ENCODE peak calls at places on chromosome 4, in seven cellular contexts. H, L, D, M, Q, Z and X are unnamed samples.

GRCh38 chr4:109908741-109909140 is 3.9 kb upstream of the EGF start:
- DNase-seq in Q (no peak), M (no peak), D (no peak), L (no peak), H (no peak), Z (no peak), X (no peak)

GRCh38 chr4:110854021-110854678 is 231.3 kb upstream of the PITX2 start:
- DNase-seq in Z (no peak), Q (no peak), L (no peak), H (no peak), M (no peak), D (no peak), X (no peak)

GRCh38 chr4:127001898-127002297 is 630.9 kb upstream of the INTU start:
- DNase-seq in H (no peak), D (no peak), Z (no peak), M (no peak), L (no peak), Q (no peak), X (no peak)

GRCh38 chr4:182743815-182744214 is 173.4 kb downstream of the DCTD start:
- DNase-seq in M (no peak), L (no peak), Q (no peak), H (no peak), Z (no peak), D (no peak), X (no peak)

GRCh38 chr4:36394352-36394903 is 113.0 kb downstream of the DTHD1 start:
- DNase-seq in H (no peak), L (no peak), M (no peak), Z (no peak), Q (no peak), D (peak; percentile 20), X (no peak)

GRCh38 chr4:55172694-55173287 is 47.4 kb upstream of the KDR start:
- DNase-seq in H (no peak), Q (no peak), M (no peak), L (no peak), Z (no peak), D (no peak), X (no peak)

GRCh38 chr4:3824521-3825270 is 58.5 kb downstream of the ADRA2C start:
- DNase-seq in D (no peak), M (no peak), L (no peak), Z (no peak), H (no peak), Q (no peak), X (no peak)

GRCh38 chr4:69546121-69546520 is 50.4 kb upstream of the UGT2B4 start:
- DNase-seq in Z (no peak), D (no peak), Q (no peak), M (no peak), H (no peak), L (no peak), X (no peak)

GRCh38 chr4:107862658-107863057 is 37.9 kb downstream of the SGMS2 start:
- DNase-seq in D (no peak), Z (no peak), H (no peak), L (no peak), Q (no peak), M (no peak), X (no peak)

GRCh38 chr4:148229798-148230197 is 212.4 kb downstream of the NR3C2 start:
- DNase-seq in Q (no peak), M (no peak), D (no peak), H (no peak), L (no peak), Z (no peak), X (no peak)

GRCh38 chr4:52904421-52904820 is 42.3 kb downstream of the RASL11B start:
- DNase-seq in H (no peak), Q (no peak), L (no peak), D (no peak), M (no peak), Z (no peak), X (no peak)

DNA sequence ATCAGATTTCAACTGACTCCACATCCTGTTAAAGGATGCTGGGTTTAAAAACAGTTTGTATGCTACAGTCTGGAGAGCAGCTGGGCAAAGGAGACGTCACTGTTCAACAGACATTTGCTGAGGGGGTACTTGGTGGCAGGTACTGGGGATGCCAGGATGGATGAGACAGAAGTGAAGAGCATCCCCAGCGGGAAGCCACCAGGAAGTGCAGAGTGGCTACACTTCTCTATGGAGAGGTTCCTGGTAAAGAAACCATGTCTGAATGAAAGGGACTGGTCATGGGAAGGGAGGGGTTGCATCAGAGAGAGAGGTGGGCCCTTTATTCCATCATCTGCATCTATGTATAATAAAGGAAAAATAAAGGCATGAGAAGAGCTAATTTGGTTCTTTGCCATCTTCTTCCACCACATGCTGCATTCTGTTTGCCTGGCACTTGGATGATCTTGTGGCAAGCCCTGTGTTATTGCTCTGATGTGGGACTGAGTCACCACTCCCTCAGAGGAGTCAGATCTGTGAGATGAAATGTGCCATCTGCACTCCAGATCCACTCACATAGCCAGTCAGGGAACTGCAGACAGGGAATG is 144.9 kb downstream of the SOWAHB start:
- DNase-seq in L (no peak), M (no peak), D (no peak), Q (no peak), Z (no peak), H (no peak), X (peak; percentile 90)
- TF ChIP-seq POLR2AphosphoS5 in L (no peak), M (no peak), D (no peak), Q (no peak), Z (no peak), H (no peak), X (peak; percentile 36)

GRCh38 chr4:30443289-30443688 is 276.9 kb upstream of the PCDH7 start:
- DNase-seq in D (no peak), Q (peak; percentile 39), H (no peak), L (no peak), M (no peak), Z (no peak), X (no peak)
- H3K9me3 ChIP-seq in D (no peaks in the 10 kb centered on the region), Q (no peaks in the 10 kb centered on the region), H (no peaks in the 10 kb centered on the region), L (no peaks in the 10 kb centered on the region), M (no peaks in the 10 kb centered on the region), Z (no peaks in the 10 kb centered on the region), X (no peaks in the 10 kb centered on the region)

GRCh38 chr4:2303121-2303685 is 41.3 kb upstream of the MXD4 start:
- DNase-seq in M (no peak), L (no peak), D (no peak), Z (peak; percentile 64), Q (no peak), H (no peak), X (peak; percentile 50)
- TF ChIP-seq CTCF in M (no peak), L (no peak), D (no peak), Z (no peak), Q (no peak), H (no peak), X (no peak)

DNA sequence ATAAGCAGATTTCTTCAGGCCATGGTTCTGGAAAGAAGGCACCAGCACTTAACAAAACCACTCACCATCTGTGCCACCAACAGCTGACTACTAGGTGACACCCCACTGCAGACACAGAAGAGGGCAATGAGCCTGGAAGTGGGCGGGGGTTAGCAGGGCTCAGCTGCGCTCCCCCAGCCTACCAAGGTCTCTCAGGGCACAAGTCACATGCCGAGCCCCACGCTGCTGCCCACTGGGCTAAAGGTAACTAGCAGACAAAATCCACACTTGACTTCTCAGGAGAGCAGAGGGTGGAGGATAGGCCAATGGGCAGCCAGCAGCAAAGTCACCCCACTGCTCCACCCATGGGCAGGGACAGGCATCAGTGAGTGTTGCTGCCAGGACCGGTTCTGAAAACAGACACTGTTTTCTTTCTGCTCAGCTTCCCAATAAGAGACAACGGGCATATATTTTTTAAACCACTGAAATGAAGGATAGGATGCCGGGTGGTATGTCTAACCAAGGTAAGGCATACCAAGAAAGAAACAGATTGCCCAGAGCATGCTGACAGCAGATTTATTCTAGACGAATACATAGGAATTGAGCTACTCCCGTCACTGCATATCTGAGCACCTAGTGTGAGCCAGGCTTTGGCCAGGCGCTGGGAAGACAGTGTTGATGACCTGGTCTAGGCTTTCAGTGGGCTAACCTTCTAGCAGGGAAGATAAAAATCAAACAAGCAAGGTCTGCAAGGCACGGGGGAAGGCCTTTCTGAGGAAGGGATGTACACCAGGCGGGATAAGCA is 20.1 kb downstream of the ACSL1 start:
- DNase-seq in D (no peak), Q (no peak), M (peak; percentile 80), L (peak; percentile 85), Z (peak; percentile 86), H (peak; percentile 62), X (no peak)
- TF ChIP-seq POLR2AphosphoS5 in D (no peak), Q (no peak), M (no peak), L (peak; percentile 83), Z (peak; percentile 75), H (no peak), X (no peak)

DNA sequence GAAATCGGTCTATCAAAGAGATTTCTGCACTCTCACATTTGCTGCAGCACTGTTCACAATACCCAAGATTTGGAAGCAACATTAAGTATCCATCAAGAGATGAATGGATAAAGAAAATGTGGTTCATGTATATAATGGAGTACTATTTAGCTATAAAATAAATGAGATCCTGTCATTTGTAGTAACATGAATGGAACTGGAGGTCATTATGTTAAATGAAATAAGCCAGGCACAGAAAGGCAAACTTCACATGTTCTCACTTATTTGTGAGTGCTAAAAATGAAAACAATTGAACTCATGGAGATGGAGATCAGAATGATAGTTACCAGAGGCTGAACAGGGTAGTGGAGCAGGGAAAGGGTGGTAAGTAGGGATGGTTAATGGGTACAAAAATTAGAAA is 17.0 kb upstream of the PROM1 start:
- DNase-seq in H (no peak), Q (no peak), M (no peak), Z (no peak), L (no peak), D (no peak), X (no peak)
- H3K9me3 ChIP-seq in H (no peaks in the 10 kb centered on the region), Q (no peaks in the 10 kb centered on the region), M (no peaks in the 10 kb centered on the region), Z (no peaks in the 10 kb centered on the region), L (no peaks in the 10 kb centered on the region), D (no peaks in the 10 kb centered on the region), X (no peaks in the 10 kb centered on the region)